ENCODE peak calls at places on chromosomes 4 and X, in five cellular contexts. One of them, this sample, is unnamed.

GRCh38 chr4:109548655-109549054 is 11.4 kb upstream of the MCUB start:
- DNase-seq in foreskin fibroblast: peak
- DNase-seq in GM06990: no peak
- DNase-seq in lung: peak
- DNase-seq in fibroblast of mammary gland: peak
- DNase-seq in this sample: no peak

GRCh38 chr4:36273276-36273675 is 8.1 kb upstream of the DTHD1 start:
- DNase-seq in lung: no peak
- DNase-seq in GM06990: no peak
- DNase-seq in fibroblast of mammary gland: peak
- DNase-seq in foreskin fibroblast: no peak
- DNase-seq in this sample: no peak

GRCh38 chr4:1990676-1991075 is 18.1 kb downstream of the NELFA start:
- DNase-seq in foreskin fibroblast: no peak
- DNase-seq in lung: no peak
- DNase-seq in fibroblast of mammary gland: no peak
- DNase-seq in GM06990: no peak
- DNase-seq in this sample: no peak

GRCh38 chr4:48341776-48342558 is 638 bp downstream of the SLAIN2 start:
- DNase-seq in GM06990: peak
- DNase-seq in foreskin fibroblast: no peak
- DNase-seq in fibroblast of mammary gland: no peak
- DNase-seq in lung: peak
- DNase-seq in this sample: no peak

GRCh38 chr4:168390041-168390440 is 71.5 kb upstream of the DDX60 start:
- DNase-seq in lung: no peak
- DNase-seq in fibroblast of mammary gland: no peak
- DNase-seq in GM06990: no peak
- DNase-seq in foreskin fibroblast: no peak
- DNase-seq in this sample: no peak

GRCh38 chr4:3346146-3346545 is 53.3 kb downstream of the RGS12 start:
- DNase-seq in lung: peak
- DNase-seq in fibroblast of mammary gland: peak
- DNase-seq in foreskin fibroblast: peak
- DNase-seq in GM06990: no peak
- DNase-seq in this sample: peak

GRCh38 chr4:3879681-3880594 is 113.8 kb downstream of the ADRA2C start:
- DNase-seq in GM06990: no peak
- DNase-seq in fibroblast of mammary gland: no peak
- DNase-seq in lung: no peak
- DNase-seq in foreskin fibroblast: no peak
- DNase-seq in this sample: no peak

GRCh38 chr4:174490356-174490969 is 31.8 kb downstream of the HPGD start:
- DNase-seq in lung: no peak
- DNase-seq in foreskin fibroblast: no peak
- DNase-seq in GM06990: no peak
- DNase-seq in fibroblast of mammary gland: peak
- DNase-seq in this sample: peak

GRCh38 chrX:129748265-129748664 is 9.5 kb downstream of the XPNPEP2 start:
- DNase-seq in GM06990: no peak
- DNase-seq in foreskin fibroblast: peak
- DNase-seq in lung: no peak
- DNase-seq in fibroblast of mammary gland: peak
- DNase-seq in this sample: peak

GRCh38 chr4:13733817-13734216 is 106.3 kb upstream of the BOD1L1 start:
- DNase-seq in GM06990: no peak
- DNase-seq in fibroblast of mammary gland: no peak
- DNase-seq in lung: no peak
- DNase-seq in foreskin fibroblast: no peak
- DNase-seq in this sample: no peak

GRCh38 chr4:98289375-98289774 is 28.2 kb downstream of the RAP1GDS1 start:
- DNase-seq in fibroblast of mammary gland: peak
- DNase-seq in lung: no peak
- DNase-seq in foreskin fibroblast: no peak
- DNase-seq in GM06990: peak
- DNase-seq in this sample: no peak

GRCh38 chrX:20857746-20858145 is 516.5 kb upstream of the CNKSR2 start:
- DNase-seq in fibroblast of mammary gland: peak
- DNase-seq in foreskin fibroblast: peak
- DNase-seq in GM06990: no peak
- DNase-seq in lung: no peak
- DNase-seq in this sample: no peak

DNA sequence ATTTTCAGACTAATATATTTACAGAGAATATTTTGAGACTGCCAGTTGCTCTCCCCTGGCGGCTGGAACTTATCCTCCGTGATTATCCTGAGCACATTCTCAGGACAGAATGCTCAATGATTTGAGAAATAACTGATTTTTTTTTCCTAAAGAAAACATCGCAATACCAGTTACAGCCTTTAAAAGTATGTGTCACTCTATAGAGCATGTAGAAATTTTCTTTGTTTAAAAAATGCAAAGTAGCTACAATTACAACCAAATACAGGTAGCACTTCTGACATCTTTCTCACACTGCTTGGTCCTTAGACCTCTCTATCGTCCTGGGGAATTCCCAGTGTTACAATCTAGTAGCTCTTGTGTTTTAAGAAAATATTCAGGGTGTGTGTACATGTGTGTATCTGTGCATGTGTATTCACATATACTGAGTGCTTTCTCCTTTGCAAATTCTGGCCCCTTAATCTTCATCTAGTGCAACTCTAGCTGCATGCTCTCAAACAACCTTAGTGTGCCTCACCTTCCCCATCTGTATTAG is 13.8 kb downstream of the APBB2 start:
- DNase-seq in lung: no peak
- DNase-seq in fibroblast of mammary gland: no peak
- DNase-seq in GM06990: no peak
- DNase-seq in foreskin fibroblast: no peak
- DNase-seq in this sample: no peak
- TF ChIP-seq CTCF in lung: no peak
- TF ChIP-seq CTCF in fibroblast of mammary gland: no peak
- TF ChIP-seq CTCF in GM06990: no peak
- TF ChIP-seq CTCF in foreskin fibroblast: no peak
- TF ChIP-seq CTCF in this sample: no peak

GRCh38 chr4:112894480-112894879 is 155.0 kb upstream of the ANK2 start:
- DNase-seq in GM06990: no peak
- DNase-seq in foreskin fibroblast: no peak
- DNase-seq in fibroblast of mammary gland: no peak
- DNase-seq in lung: no peak
- DNase-seq in this sample: no peak

GRCh38 chr4:112885897-112886296 is 163.6 kb upstream of the ANK2 start:
- DNase-seq in lung: no peak
- DNase-seq in GM06990: no peak
- DNase-seq in fibroblast of mammary gland: no peak
- DNase-seq in foreskin fibroblast: no peak
- DNase-seq in this sample: no peak

GRCh38 chr4:112889199-112889598 is 160.3 kb upstream of the ANK2 start:
- DNase-seq in GM06990: no peak
- DNase-seq in foreskin fibroblast: no peak
- DNase-seq in lung: no peak
- DNase-seq in fibroblast of mammary gland: no peak
- DNase-seq in this sample: no peak

GRCh38 chr4:112888617-112889016 is 160.8 kb upstream of the ANK2 start:
- DNase-seq in GM06990: no peak
- DNase-seq in foreskin fibroblast: no peak
- DNase-seq in fibroblast of mammary gland: no peak
- DNase-seq in lung: no peak
- DNase-seq in this sample: no peak

GRCh38 chr4:112889619-112890294 is 159.7 kb upstream of the ANK2 start:
- DNase-seq in GM06990: no peak
- DNase-seq in lung: no peak
- DNase-seq in foreskin fibroblast: peak
- DNase-seq in fibroblast of mammary gland: peak
- DNase-seq in this sample: peak
- H3K4me3 ChIP-seq in GM06990: peak
- H3K4me3 ChIP-seq in lung: no peak
- H3K4me3 ChIP-seq in foreskin fibroblast: peak
- H3K4me3 ChIP-seq in fibroblast of mammary gland: peak
- H3K4me3 ChIP-seq in this sample: no peak

GRCh38 chr4:112270051-112270450 is 15.7 kb downstream of the TIFA start:
- DNase-seq in GM06990: no peak
- DNase-seq in lung: no peak
- DNase-seq in foreskin fibroblast: no peak
- DNase-seq in fibroblast of mammary gland: no peak
- DNase-seq in this sample: no peak

GRCh38 chr4:112272292-112272691 is 13.4 kb downstream of the TIFA start:
- DNase-seq in lung: no peak
- DNase-seq in foreskin fibroblast: no peak
- DNase-seq in GM06990: no peak
- DNase-seq in fibroblast of mammary gland: no peak
- DNase-seq in this sample: no peak

GRCh38 chr4:112270643-112271484 is 14.8 kb downstream of the TIFA start:
- DNase-seq in foreskin fibroblast: peak
- DNase-seq in fibroblast of mammary gland: peak
- DNase-seq in lung: no peak
- DNase-seq in GM06990: no peak
- DNase-seq in this sample: peak

DNA sequence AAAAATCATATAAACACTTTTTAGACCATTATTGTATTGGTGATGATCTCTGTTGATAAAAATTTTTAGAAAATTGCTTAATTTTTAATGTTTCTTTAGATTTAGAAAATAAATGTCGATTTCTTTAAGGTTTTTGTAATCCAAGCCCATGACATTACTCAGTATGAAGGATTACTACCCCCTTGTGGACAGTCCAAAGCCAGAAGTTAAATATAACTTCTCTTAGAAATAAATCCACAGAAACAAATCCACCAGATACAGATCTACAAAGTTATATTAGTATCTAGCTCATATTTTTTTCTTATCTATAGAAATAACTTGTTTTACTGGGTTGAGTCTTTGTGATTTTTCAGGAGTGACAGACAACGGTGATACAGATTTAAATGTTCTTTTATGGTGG is 18.9 kb downstream of the TIFA start:
- DNase-seq in fibroblast of mammary gland: peak
- DNase-seq in lung: no peak
- DNase-seq in GM06990: no peak
- DNase-seq in foreskin fibroblast: peak
- DNase-seq in this sample: no peak
- TF ChIP-seq CTCF in fibroblast of mammary gland: peak
- TF ChIP-seq CTCF in lung: no peak
- TF ChIP-seq CTCF in GM06990: peak
- TF ChIP-seq CTCF in foreskin fibroblast: peak
- TF ChIP-seq CTCF in this sample: peak

GRCh38 chr4:80173841-80174240 is 23.5 kb upstream of the PRDM8 start:
- DNase-seq in GM06990: no peak
- DNase-seq in lung: no peak
- DNase-seq in fibroblast of mammary gland: peak
- DNase-seq in foreskin fibroblast: no peak
- DNase-seq in this sample: no peak
- H3K4me3 ChIP-seq in GM06990: no peak
- H3K4me3 ChIP-seq in lung: no peak
- H3K4me3 ChIP-seq in fibroblast of mammary gland: no peak
- H3K4me3 ChIP-seq in foreskin fibroblast: no peak
- H3K4me3 ChIP-seq in this sample: no peak

GRCh38 chrX:23919148-23919547 is 11.3 kb downstream of the CXorf58 start:
- DNase-seq in foreskin fibroblast: no peak
- DNase-seq in lung: no peak
- DNase-seq in GM06990: no peak
- DNase-seq in fibroblast of mammary gland: no peak
- DNase-seq in this sample: no peak
- TF ChIP-seq CTCF in foreskin fibroblast: no peak
- TF ChIP-seq CTCF in lung: no peak
- TF ChIP-seq CTCF in GM06990: no peak
- TF ChIP-seq CTCF in fibroblast of mammary gland: no peak
- TF ChIP-seq CTCF in this sample: no peak

DNA sequence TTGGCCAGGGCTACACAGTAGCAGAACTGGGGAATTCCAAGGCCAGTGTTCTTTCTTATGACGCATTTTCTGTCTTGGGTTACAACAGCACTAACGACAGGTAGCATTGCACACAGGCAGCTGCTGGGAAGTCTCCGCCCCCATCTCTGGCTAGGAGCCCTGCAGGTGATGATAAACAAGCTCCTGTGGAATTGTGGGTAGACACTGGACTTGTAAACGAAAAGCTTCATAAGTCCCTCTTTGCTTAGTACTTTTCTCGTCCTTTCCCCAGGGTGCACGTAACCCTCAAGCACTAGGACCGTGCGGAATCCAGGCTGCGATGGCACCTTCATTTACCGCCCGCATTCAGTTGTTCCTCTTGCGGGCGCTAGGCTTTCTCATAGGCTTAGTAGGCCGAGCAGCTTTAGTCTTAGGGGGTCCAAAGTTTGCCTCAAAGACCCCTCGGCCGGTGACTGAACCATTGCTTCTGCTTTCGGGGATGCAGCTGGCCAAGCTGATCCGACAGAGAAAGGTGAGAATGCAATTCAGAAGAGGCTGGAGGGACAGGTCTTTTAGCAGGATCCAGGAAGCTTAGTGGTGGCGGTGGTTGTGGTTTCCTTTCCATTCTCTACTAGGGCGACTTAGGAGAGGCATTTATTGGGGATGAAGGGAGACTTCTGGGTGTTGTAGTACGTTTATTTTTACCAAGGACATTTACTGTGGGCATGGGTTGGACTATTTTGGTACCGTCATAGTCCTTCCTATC is at the start of gene FAAH2:
- DNase-seq in fibroblast of mammary gland: no peak
- DNase-seq in lung: peak
- DNase-seq in GM06990: peak
- DNase-seq in foreskin fibroblast: no peak
- DNase-seq in this sample: no peak
- H3K4me3 ChIP-seq in fibroblast of mammary gland: no peak
- H3K4me3 ChIP-seq in lung: peak
- H3K4me3 ChIP-seq in GM06990: peak
- H3K4me3 ChIP-seq in foreskin fibroblast: no peak
- H3K4me3 ChIP-seq in this sample: no peak

This sample was measured in BJ.